ENCODE peak calls at places on chromosomes 12 and 14, in four cellular contexts. P is activated B cell treated with CpG ODN at 0.5 μM for 24 hours, W is left ventricle myocardium inferior, S is nephron progenitor cell. R is an unnamed sample.

GRCh38 chr14:30763891-30764290 is 110.5 kb upstream of the COCH start:
- DNase-seq in P (no peak), W (no peak), S (no peak), R (no peak)

GRCh38 chr12:57474862-57475261 is 4.8 kb downstream of the ARHGAP9 start:
- DNase-seq in P (no peak), W (no peak), S (no peak), R (no peak)

GRCh38 chr12:113840401-113841042 is 125.6 kb downstream of the RBM19 start:
- DNase-seq in P (no peak), W (no peak), S (no peak), R (no peak)

GRCh38 chr14:105316968-105317498 is 2.5 kb downstream of the PACS2 start:
- DNase-seq in P (no peak), W (no peak), S (no peak), R (no peak)

GRCh38 chr12:88947486-88948043 is 367.3 kb upstream of the KITLG start:
- DNase-seq in P (no peak), W (no peak), S (no peak), R (no peak)

GRCh38 chr12:3483089-3483488 is 7.9 kb upstream of the PRMT8 start:
- DNase-seq in P (no peak), W (no peak), S (no peak), R (no peak)

GRCh38 chr14:44462372-44462771 is 44.7 kb downstream of the FSCB start:
- DNase-seq in P (no peak), W (no peak), S (no peak), R (no peak)

GRCh38 chr12:114751712-114752111 is 67.7 kb upstream of the TBX3 start:
- DNase-seq in P (no peak), W (no peak), S (no peak), R (no peak)

GRCh38 chr12:52199294-52199920 is 7.6 kb upstream of the KRT80 start:
- DNase-seq in P (no peak), W (peak; percentile 57), S (no peak), R (no peak)

GRCh38 chr14:23061995-23062394 is 4.7 kb upstream of the CDH24 start:
- DNase-seq in P (no peak), W (no peak), S (no peak), R (no peak)

GRCh38 chr12:43028826-43029225 is 439.3 kb upstream of the PRICKLE1 start:
- DNase-seq in P (no peak), W (no peak), S (no peak), R (no peak)

GRCh38 chr12:23954332-23954731 is 4.9 kb upstream of the SOX5 start:
- DNase-seq in P (no peak), W (no peak), S (no peak), R (no peak)

GRCh38 chr12:14961466-14962155 is at the start of gene ARHGDIB:
- DNase-seq in P (peak; percentile 46), W (peak; percentile 32), S (no peak), R (peak; percentile 59)

GRCh38 chr12:2099595-2099994 is 46.8 kb downstream of the CACNA1C start:
- DNase-seq in P (no peak), W (no peak), S (no peak), R (no peak)

GRCh38 chr12:94710933-94711332 is 60.6 kb upstream of the TMCC3 start:
- DNase-seq in P (no peak), W (no peak), S (no peak), R (no peak)

GRCh38 chr12:44488180-44488579 is 387.9 kb downstream of the NELL2 start:
- DNase-seq in P (no peak), W (no peak), S (no peak), R (no peak)

GRCh38 chr14:30417999-30418398 is 141.0 kb upstream of the G2E3 start:
- DNase-seq in P (no peak), W (no peak), S (no peak), R (no peak)

GRCh38 chr12:93122569-93123091 is 193.5 kb upstream of the EEA1 start:
- DNase-seq in P (no peak), W (no peak), S (no peak), R (no peak)

GRCh38 chr12:81465191-81465590 is 294.0 kb downstream of the PPFIA2 start:
- DNase-seq in P (no peak), W (no peak), S (no peak), R (no peak)

GRCh38 chr12:43551971-43552559 is at the start of gene ADAMTS20:
- DNase-seq in P (no peak), W (no peak), S (peak; percentile 90), R (no peak)

GRCh38 chr12:81296556-81297305 is 218.9 kb downstream of the ACSS3 start:
- DNase-seq in P (no peak), W (no peak), S (no peak), R (no peak)

GRCh38 chr14:87756661-87757060 is 236.3 kb downstream of the GALC start:
- DNase-seq in P (no peak), W (no peak), S (no peak), R (no peak)

GRCh38 chr12:11855993-11856374 is 206.5 kb downstream of the ETV6 start:
- DNase-seq in P (no peak), W (no peak), S (no peak), R (no peak)

GRCh38 chr12:114995891-114996290 is 311.9 kb upstream of the TBX3 start:
- DNase-seq in P (no peak), W (no peak), S (no peak), R (no peak)

GRCh38 chr14:22549981-22550670 is 38.9 kb downstream of the DAD1 start:
- DNase-seq in P (no peak), W (no peak), S (peak; percentile 42), R (no peak)

GRCh38 chr14:49982082-49982481 is 89.2 kb downstream of the ARF6 start:
- DNase-seq in P (no peak), W (no peak), S (no peak), R (no peak)

GRCh38 chr14:55116246-55117030 is 12.6 kb upstream of the LGALS3 start:
- DNase-seq in P (no peak), W (no peak), S (no peak), R (no peak)

GRCh38 chr12:79710707-79711483 is 20.1 kb upstream of the PAWR start:
- DNase-seq in P (no peak), W (no peak), S (no peak), R (no peak)

GRCh38 chr12:75571204-75571603 is 59.8 kb upstream of the KRR1 start:
- DNase-seq in P (no peak), W (no peak), S (no peak), R (no peak)

GRCh38 chr12:66072135-66072534 is 58.4 kb downstream of the LLPH start:
- DNase-seq in P (no peak), W (no peak), S (no peak), R (no peak)

GRCh38 chr12:110093631-110094311 is 30.4 kb upstream of the IFT81 start:
- DNase-seq in P (no peak), W (no peak), S (no peak), R (no peak)

GRCh38 chr14:69335421-69335820 is 62.7 kb downstream of the ERH start:
- DNase-seq in P (no peak), W (no peak), S (no peak), R (no peak)

GRCh38 chr12:118356809-118357326 is 15.8 kb downstream of the TAOK3 start:
- DNase-seq in P (no peak), W (no peak), S (no peak), R (no peak)

GRCh38 chr14:78228702-78229327 is 58.6 kb downstream of the NRXN3 start:
- DNase-seq in P (no peak), W (no peak), S (no peak), R (no peak)

GRCh38 chr12:112987561-112987960 is 9.2 kb downstream of the OAS2 start:
- DNase-seq in P (no peak), W (no peak), S (no peak), R (no peak)

GRCh38 chr12:14950982-14951746 is 10.2 kb downstream of the ARHGDIB start:
- DNase-seq in P (no peak), W (no peak), S (no peak), R (no peak)

GRCh38 chr14:97445367-97445766 is 648.2 kb downstream of the VRK1 start:
- DNase-seq in P (no peak), W (no peak), S (no peak), R (no peak)

GRCh38 chr12:79959484-79959883 is 24.6 kb upstream of the PPP1R12A start:
- DNase-seq in P (no peak), W (no peak), S (no peak), R (no peak)

GRCh38 chr14:68386950-68387779 is 405.7 kb downstream of the ZFP36L1 start:
- DNase-seq in P (no peak), W (no peak), S (no peak), R (no peak)

GRCh38 chr14:56117765-56118610 is at the start of gene PELI2:
- DNase-seq in P (peak; percentile 83), W (peak; percentile 80), S (peak; percentile 82), R (peak; percentile 84)
- TF ChIP-seq CTCF in P (no peak), W (peak; percentile 41), S (no peak), R (no peak)

DNA sequence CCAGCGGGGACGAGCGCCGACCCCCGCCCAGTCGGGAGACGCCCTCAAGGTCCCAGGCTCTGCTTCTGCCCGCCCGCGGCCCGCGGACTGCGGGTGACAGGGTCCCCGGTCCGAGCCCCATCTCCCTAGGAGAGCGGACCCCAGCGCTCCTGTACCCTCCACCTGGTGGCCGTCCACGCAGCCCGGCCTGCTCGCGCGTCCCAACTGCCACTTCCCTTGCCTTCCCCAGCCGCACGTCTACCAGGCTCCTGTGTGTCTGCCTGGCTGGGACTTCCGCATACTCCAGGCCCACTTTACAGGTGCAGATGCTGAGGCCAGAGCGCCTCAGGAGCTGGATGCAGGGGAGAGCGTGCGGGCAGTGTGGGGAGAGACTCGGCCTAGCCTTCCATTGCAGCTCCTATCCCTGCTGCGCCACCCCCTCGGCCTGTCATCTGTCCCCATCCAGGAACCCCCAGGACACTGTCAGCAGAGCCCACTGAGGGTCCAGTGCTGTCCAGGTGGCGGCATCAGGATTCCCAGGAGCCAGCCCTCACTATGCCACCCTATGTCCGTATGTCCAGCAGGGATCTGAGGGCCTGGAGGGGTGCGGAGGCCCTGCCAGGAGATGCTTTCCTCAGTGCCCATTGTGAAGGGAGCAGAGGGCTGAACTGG is 8.0 kb upstream of the ANKRD9 start:
- DNase-seq in P (no peak), W (no peak), S (no peak), R (no peak)
- TF ChIP-seq CTCF in P (no peak), W (no peak), S (no peak), R (no peak)

DNA sequence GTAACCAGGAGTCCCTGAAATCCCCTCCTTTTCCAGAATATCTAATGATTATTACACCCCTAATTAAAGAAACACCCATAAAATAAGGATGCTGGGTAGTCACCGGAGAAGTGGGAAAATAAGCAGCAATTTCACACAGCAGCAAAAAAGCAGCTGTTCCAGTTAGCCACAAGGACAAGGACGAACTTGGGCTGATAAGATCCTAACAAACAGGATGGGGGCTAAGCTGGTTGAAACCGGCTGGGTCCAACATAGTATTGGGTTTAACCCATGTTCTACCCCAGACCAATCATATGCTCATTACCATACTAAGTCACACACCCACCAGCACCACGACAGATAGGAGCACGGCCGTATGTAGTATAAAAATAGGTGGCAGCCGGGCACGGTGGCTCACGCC is 100.7 kb downstream of the RPL10L start:
- DNase-seq in P (no peak), W (no peak), S (no peak), R (no peak)
- TF ChIP-seq CTCF in P (no peak), W (no peak), S (no peak), R (no peak)

GRCh38 chr12:53803703-53804102 is 51.9 kb upstream of the CISTR start:
- DNase-seq in P (no peak), W (no peak), S (no peak), R (no peak)
- TF ChIP-seq CTCF in P (no peak), W (no peak), S (no peak), R (no peak)

R was measured in natural killer cell.